ENCODE peak calls at places on chromosomes 7 and 10, in six cellular contexts. B is right cardiac atrium, C is MM.1S, N is cardiac muscle cell, F is fibroblast of the aortic adventitia, Q is H1. J is an unnamed sample.
A peak's percentile ranks its signal among the peaks of the same experiment; 100 is the strongest.

GRCh38 chr7:122304604-122304975 is at the start of gene FEZF1:
- DNase-seq in C (peak; percentile 78), N (no peak), F (no peak), Q (no peak), B (peak; percentile 13), J (no peak)

GRCh38 chr10:42942279-42942932 is 134.5 kb upstream of the RET start:
- DNase-seq in C (no peak), F (no peak), B (no peak), N (no peak), Q (peak; percentile 23), J (no peak)

GRCh38 chr7:80611779-80612178 is 26.7 kb upstream of the CD36 start:
- DNase-seq in N (no peak), Q (no peak), F (peak; percentile 68), C (no peak), B (peak; percentile 24), J (peak; percentile 81)

GRCh38 chr7:118111347-118111746 is 72.6 kb upstream of the LSM8 start:
- DNase-seq in N (no peak), F (no peak), B (no peak), C (no peak), Q (no peak), J (no peak)

GRCh38 chr10:34954142-34954541 is 136.0 kb downstream of the CUL2 start:
- DNase-seq in N (no peak), F (no peak), C (no peak), B (no peak), Q (no peak), J (no peak)

GRCh38 chr7:45147858-45148652 is 9.5 kb upstream of the RAMP3 start:
- DNase-seq in B (no peak), Q (no peak), C (no peak), N (no peak), F (no peak), J (no peak)

GRCh38 chr10:100081075-100082001 is at the start of gene CPN1:
- DNase-seq in C (no peak), B (no peak), N (no peak), Q (no peak), F (no peak), J (no peak)

GRCh38 chr7:154096-154835 is 38.1 kb upstream of the FAM20C start:
- DNase-seq in C (no peak), B (no peak), F (no peak), N (no peak), Q (no peak), J (no peak)

GRCh38 chr7:140304071-140304799 is 94.1 kb downstream of the SLC37A3 start:
- DNase-seq in Q (no peak), N (no peak), C (peak; percentile 63), B (no peak), F (peak; percentile 51), J (no peak)

GRCh38 chr10:132139526-132139925 is 47.2 kb upstream of the DPYSL4 start:
- DNase-seq in N (no peak), C (no peak), B (no peak), Q (no peak), F (no peak), J (no peak)

GRCh38 chr10:96588601-96589419 is 2.0 kb upstream of the TM9SF3 start:
- DNase-seq in F (no peak), N (no peak), C (no peak), B (no peak), Q (no peak), J (no peak)

GRCh38 chr7:2701832-2702593 is 14.0 kb downstream of the AMZ1 start:
- DNase-seq in B (peak; percentile 83), F (peak; percentile 76), N (no peak), C (no peak), Q (no peak), J (peak; percentile 53)

GRCh38 chr10:102796407-102797176 is 40.6 kb downstream of the CYP17A1 start:
- DNase-seq in N (no peak), Q (no peak), C (peak; percentile 96), B (peak; percentile 90), F (peak; percentile 73), J (peak; percentile 65)

GRCh38 chr7:83947260-83947659 is 247.3 kb downstream of the SEMA3A start:
- DNase-seq in F (no peak), Q (no peak), B (no peak), N (peak; percentile 18), C (no peak), J (peak; percentile 3)

GRCh38 chr7:100567045-100567730 is 6.5 kb downstream of the SAP25 start:
- DNase-seq in Q (no peak), F (no peak), C (no peak), N (no peak), B (no peak), J (no peak)

GRCh38 chr7:45086348-45087065 is 2.3 kb downstream of the NACAD start:
- DNase-seq in N (no peak), Q (no peak), C (no peak), B (no peak), F (no peak), J (no peak)

GRCh38 chr10:5360318-5360915 is 4.3 kb upstream of the UCN3 start:
- DNase-seq in Q (no peak), B (no peak), F (no peak), C (no peak), N (no peak), J (no peak)

GRCh38 chr7:44639701-44640321 is 33.4 kb downstream of the OGDH start:
- DNase-seq in C (no peak), F (peak; percentile 92), Q (no peak), N (peak; percentile 77), B (no peak), J (peak; percentile 50)

GRCh38 chr7:50146692-50147091 is 53.6 kb upstream of the ZPBP start:
- DNase-seq in B (no peak), N (no peak), C (no peak), Q (no peak), F (no peak), J (no peak)

DNA sequence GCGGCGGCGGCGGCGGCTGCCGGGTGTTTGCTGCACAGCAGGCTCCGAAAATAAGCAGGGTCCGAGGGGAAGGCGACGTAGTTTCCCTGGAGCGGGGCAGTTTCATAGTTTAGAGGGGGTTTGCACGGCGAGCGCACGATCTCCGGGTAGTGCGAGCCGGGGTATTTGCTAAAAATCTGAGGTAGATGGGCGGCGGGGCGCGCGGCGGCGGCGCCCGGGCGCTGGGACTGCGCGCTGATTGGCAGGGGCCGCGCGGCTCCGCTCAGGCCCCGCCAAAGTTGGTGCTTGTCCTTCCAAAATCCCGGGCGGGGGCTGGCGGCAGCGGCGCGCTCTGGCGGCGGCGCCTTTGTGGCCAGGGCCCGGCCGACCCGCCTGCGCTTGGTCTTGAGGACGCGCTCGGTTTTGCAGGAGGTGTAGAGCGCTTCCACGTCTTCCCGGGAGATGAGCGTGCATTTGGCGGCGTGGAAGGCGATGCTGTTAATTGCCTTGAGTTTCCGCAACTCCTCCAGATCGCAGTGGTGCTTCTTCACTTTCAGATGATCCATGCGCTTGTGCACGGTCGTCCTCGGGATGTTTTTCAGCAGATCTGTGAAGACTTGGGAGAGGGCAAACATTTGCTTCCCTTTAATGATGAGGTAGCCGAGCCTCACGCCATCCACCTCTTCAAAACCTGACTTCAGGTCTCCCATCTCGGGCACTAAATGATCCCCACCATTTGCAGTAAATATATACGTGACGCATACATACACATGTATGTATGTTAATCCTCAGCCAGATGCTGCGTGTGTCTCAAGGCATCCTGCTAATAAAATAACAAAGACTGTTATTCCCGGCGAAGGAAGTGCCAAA is 8.1 kb downstream of the SKIDA1 start:
- DNase-seq in N (peak; percentile 77), B (peak; percentile 77), F (peak; percentile 63), C (peak; percentile 68), Q (peak; percentile 80), J (peak; percentile 75)
- H3K4me3 ChIP-seq in N (peak overlapping the region; percentile 78), B (peak overlapping the region; percentile 89), F (peak overlapping the region; percentile 72), C (peak overlapping the region; percentile 66), Q (peak overlapping the region; percentile 66), J (peak overlapping the region; percentile 66)

GRCh38 chr7:106767498-106768323 is 97.4 kb upstream of the PIK3CG start:
- DNase-seq in B (no peak), N (no peak), C (peak; percentile 93), Q (no peak), F (peak; percentile 60), J (no peak)
- H3K4me3 ChIP-seq in B (no peak overlapping the region), N (no peak overlapping the region), C (peak overlapping the region; percentile 47), Q (no peak overlapping the region), F (no peak overlapping the region), J (peak overlapping the region; percentile 31)

GRCh38 chr10:88390041-88390440 is 193.1 kb downstream of the RNLS start:
- DNase-seq in C (no peak), N (no peak), B (no peak), F (no peak), Q (no peak), J (no peak)

GRCh38 chr10:88386204-88386877 is 196.8 kb downstream of the RNLS start:
- DNase-seq in C (peak; percentile 63), N (no peak), B (no peak), Q (no peak), F (peak; percentile 55), J (no peak)

GRCh38 chr10:88389456-88389855 is 193.7 kb downstream of the RNLS start:
- DNase-seq in N (peak; percentile 49), F (peak; percentile 83), C (peak; percentile 78), B (no peak), Q (no peak), J (no peak)

GRCh38 chr10:88385601-88386203 is 197.4 kb downstream of the RNLS start:
- DNase-seq in F (no peak), C (peak; percentile 95), Q (no peak), B (peak; percentile 18), N (no peak), J (peak; percentile 8)

DNA sequence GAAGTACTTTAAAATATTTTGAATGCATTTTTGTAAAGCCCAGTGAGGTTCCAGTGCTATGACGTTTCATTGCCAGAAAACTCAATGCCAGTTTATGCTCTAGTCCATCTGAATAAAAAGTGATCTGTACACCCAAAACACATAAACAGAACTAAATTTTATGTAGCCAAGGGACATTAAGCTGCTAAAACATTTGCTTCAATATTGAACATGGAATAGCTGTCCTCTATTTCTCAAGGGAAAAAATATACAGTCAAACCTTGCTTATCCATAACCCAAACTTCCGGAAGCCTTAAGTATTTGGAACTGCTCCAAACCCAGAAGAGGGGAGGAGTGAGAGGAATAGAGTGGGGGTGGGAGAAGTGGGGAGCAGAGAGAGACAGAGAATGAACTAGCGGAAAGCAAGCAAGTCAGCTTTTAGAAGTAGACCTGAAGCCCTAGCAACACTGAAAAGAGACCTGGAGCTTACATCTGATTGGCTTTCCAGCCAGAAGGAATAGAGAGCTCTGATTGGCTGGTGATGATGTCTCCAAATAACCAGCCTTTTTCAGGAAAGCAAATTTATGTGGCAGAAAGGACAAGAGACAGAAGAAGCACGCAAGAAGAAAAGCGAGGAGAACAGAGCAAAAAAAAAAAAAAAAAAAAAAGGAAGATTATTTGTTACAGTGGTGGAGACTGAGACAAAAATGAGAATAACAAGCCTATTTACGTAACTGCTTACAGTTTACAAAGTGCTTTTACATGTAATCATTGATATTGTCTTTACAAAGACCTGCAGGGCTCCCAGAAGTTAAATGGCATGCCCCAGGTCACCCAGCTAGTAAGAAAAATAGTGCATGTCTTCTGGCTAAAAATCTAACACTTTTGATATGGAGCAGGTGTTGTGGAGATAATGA is 196.0 kb downstream of the RNLS start:
- DNase-seq in F (peak; percentile 76), Q (no peak), C (peak; percentile 79), N (peak; percentile 76), B (peak; percentile 15), J (no peak)
- H3K4me3 ChIP-seq in F (no peak overlapping the region), Q (no peak overlapping the region), C (peak overlapping the region; percentile 47), N (no peak overlapping the region), B (peak overlapping the region; percentile 51), J (no peak overlapping the region)

DNA sequence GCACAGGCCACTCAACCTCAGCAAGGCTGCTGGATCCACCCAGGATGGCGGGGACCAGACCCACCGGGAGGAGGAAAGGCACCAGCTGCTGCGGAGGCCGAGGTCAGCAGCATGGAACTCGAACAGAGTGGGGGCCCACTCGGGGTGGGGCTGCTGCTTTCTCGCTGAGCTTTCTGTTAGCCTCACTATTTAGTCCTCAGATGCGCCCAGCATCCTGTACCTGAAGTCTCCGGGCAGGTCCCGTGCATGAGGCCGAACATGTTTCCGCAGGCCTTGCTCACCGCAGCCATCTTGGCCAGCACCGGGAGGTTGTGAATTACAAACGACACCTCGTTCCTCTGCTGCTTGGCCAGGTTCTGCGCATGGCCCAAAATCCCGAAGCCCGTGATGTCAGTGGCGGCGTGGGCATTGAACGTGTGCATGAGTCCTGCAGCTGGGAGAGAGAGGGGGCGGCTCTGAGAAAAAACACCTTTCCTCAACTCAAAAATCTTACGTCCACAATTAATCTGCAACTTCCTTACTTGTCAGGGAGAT is 22.8 kb upstream of the PHYH start:
- DNase-seq in N (no peak), F (no peak), C (no peak), Q (no peak), B (no peak), J (no peak)
- H3K4me3 ChIP-seq in N (no peak overlapping the region), F (no peak overlapping the region), C (no peak overlapping the region), Q (no peak overlapping the region), B (no peak overlapping the region), J (no peak overlapping the region)

J was measured in MG63.